ENCODE peak calls at places on chromosome 16, in six cellular contexts. One of them, this sample, is unnamed.

GRCh38 chr16:48611329-48612137 is 1.6 kb upstream of the N4BP1 start:
- DNase-seq in PC-9: peak
- DNase-seq in foreskin fibroblast: no peak
- DNase-seq in cardiac muscle cell: no peak
- DNase-seq in osteoblast: peak
- DNase-seq in HFFc6: no peak
- DNase-seq in this sample: peak

GRCh38 chr16:69469807-69470561 is 45.6 kb downstream of the CYB5B start:
- DNase-seq in cardiac muscle cell: no peak
- DNase-seq in foreskin fibroblast: no peak
- DNase-seq in HFFc6: no peak
- DNase-seq in osteoblast: no peak
- DNase-seq in PC-9: no peak
- DNase-seq in this sample: no peak

GRCh38 chr16:70688266-70688742 is 2.5 kb upstream of the MTSS2 start:
- DNase-seq in osteoblast: peak
- DNase-seq in HFFc6: peak
- DNase-seq in foreskin fibroblast: peak
- DNase-seq in cardiac muscle cell: peak
- DNase-seq in PC-9: no peak
- DNase-seq in this sample: no peak

GRCh38 chr16:68289621-68290329 is 21.0 kb downstream of the SLC7A6OS start:
- DNase-seq in cardiac muscle cell: peak
- DNase-seq in HFFc6: no peak
- DNase-seq in osteoblast: no peak
- DNase-seq in foreskin fibroblast: no peak
- DNase-seq in PC-9: no peak
- DNase-seq in this sample: no peak

GRCh38 chr16:81127051-81127450 is 30.9 kb upstream of the GCSH start:
- DNase-seq in cardiac muscle cell: no peak
- DNase-seq in osteoblast: peak
- DNase-seq in PC-9: peak
- DNase-seq in foreskin fibroblast: peak
- DNase-seq in HFFc6: peak
- DNase-seq in this sample: no peak

GRCh38 chr16:2752850-2753522 is 548 bp downstream of the SRRM2 start:
- DNase-seq in foreskin fibroblast: peak
- DNase-seq in HFFc6: peak
- DNase-seq in cardiac muscle cell: peak
- DNase-seq in PC-9: peak
- DNase-seq in osteoblast: peak
- DNase-seq in this sample: peak

GRCh38 chr16:81457326-81458133 is 12.9 kb downstream of the CMIP start:
- DNase-seq in foreskin fibroblast: peak
- DNase-seq in cardiac muscle cell: peak
- DNase-seq in HFFc6: peak
- DNase-seq in osteoblast: peak
- DNase-seq in PC-9: no peak
- DNase-seq in this sample: peak

GRCh38 chr16:15435216-15435864 is 952 bp downstream of the BMERB1 start:
- DNase-seq in osteoblast: peak
- DNase-seq in HFFc6: no peak
- DNase-seq in PC-9: no peak
- DNase-seq in foreskin fibroblast: peak
- DNase-seq in cardiac muscle cell: no peak
- DNase-seq in this sample: no peak

GRCh38 chr16:19542138-19542821 is 13.2 kb upstream of the VPS35L start:
- DNase-seq in foreskin fibroblast: no peak
- DNase-seq in osteoblast: no peak
- DNase-seq in HFFc6: no peak
- DNase-seq in PC-9: no peak
- DNase-seq in cardiac muscle cell: no peak
- DNase-seq in this sample: no peak

GRCh38 chr16:48013476-48013875 is 142.3 kb downstream of the ABCC12 start:
- DNase-seq in PC-9: peak
- DNase-seq in HFFc6: no peak
- DNase-seq in osteoblast: no peak
- DNase-seq in foreskin fibroblast: no peak
- DNase-seq in cardiac muscle cell: peak
- DNase-seq in this sample: no peak

GRCh38 chr16:19858006-19858653 is 26.5 kb downstream of the GPRC5B start:
- DNase-seq in cardiac muscle cell: peak
- DNase-seq in foreskin fibroblast: no peak
- DNase-seq in PC-9: no peak
- DNase-seq in HFFc6: no peak
- DNase-seq in osteoblast: no peak
- DNase-seq in this sample: no peak

GRCh38 chr16:89096768-89097527 is 3.3 kb downstream of the ACSF3 start:
- DNase-seq in HFFc6: no peak
- DNase-seq in osteoblast: peak
- DNase-seq in cardiac muscle cell: no peak
- DNase-seq in foreskin fibroblast: no peak
- DNase-seq in PC-9: no peak
- DNase-seq in this sample: no peak

GRCh38 chr16:77459534-77460412 is 24.9 kb upstream of the ADAMTS18 start:
- DNase-seq in foreskin fibroblast: no peak
- DNase-seq in PC-9: no peak
- DNase-seq in osteoblast: no peak
- DNase-seq in HFFc6: no peak
- DNase-seq in cardiac muscle cell: no peak
- DNase-seq in this sample: no peak

GRCh38 chr16:74842413-74842812 is 67.8 kb upstream of the FA2H start:
- DNase-seq in foreskin fibroblast: no peak
- DNase-seq in osteoblast: no peak
- DNase-seq in cardiac muscle cell: no peak
- DNase-seq in HFFc6: no peak
- DNase-seq in PC-9: no peak
- DNase-seq in this sample: no peak

GRCh38 chr16:4160663-4161436 is 44.6 kb upstream of the ADCY9 start:
- DNase-seq in foreskin fibroblast: peak
- DNase-seq in PC-9: no peak
- DNase-seq in HFFc6: no peak
- DNase-seq in osteoblast: no peak
- DNase-seq in cardiac muscle cell: peak
- DNase-seq in this sample: no peak

GRCh38 chr16:27642753-27643152 is 92.8 kb downstream of the KATNIP start:
- DNase-seq in PC-9: peak
- DNase-seq in cardiac muscle cell: peak
- DNase-seq in osteoblast: no peak
- DNase-seq in HFFc6: peak
- DNase-seq in foreskin fibroblast: peak
- DNase-seq in this sample: peak

GRCh38 chr16:69814561-69814960 is 52.4 kb downstream of the WWP2 start:
- DNase-seq in PC-9: no peak
- DNase-seq in cardiac muscle cell: no peak
- DNase-seq in osteoblast: no peak
- DNase-seq in foreskin fibroblast: no peak
- DNase-seq in HFFc6: no peak
- DNase-seq in this sample: no peak

GRCh38 chr16:391885-392335 is 5.1 kb upstream of the NME4 start:
- DNase-seq in cardiac muscle cell: peak
- DNase-seq in foreskin fibroblast: peak
- DNase-seq in osteoblast: peak
- DNase-seq in PC-9: peak
- DNase-seq in HFFc6: peak
- DNase-seq in this sample: peak

GRCh38 chr16:648071-648785 is 937 bp upstream of the WDR90 start:
- DNase-seq in cardiac muscle cell: peak
- DNase-seq in osteoblast: peak
- DNase-seq in PC-9: peak
- DNase-seq in foreskin fibroblast: peak
- DNase-seq in HFFc6: no peak
- DNase-seq in this sample: peak

GRCh38 chr16:53849585-53849984 is 145.6 kb downstream of the FTO start:
- DNase-seq in cardiac muscle cell: no peak
- DNase-seq in osteoblast: no peak
- DNase-seq in HFFc6: no peak
- DNase-seq in foreskin fibroblast: no peak
- DNase-seq in PC-9: no peak
- DNase-seq in this sample: no peak

GRCh38 chr16:56869513-56870270 is 4.7 kb downstream of the SLC12A3 start:
- DNase-seq in osteoblast: no peak
- DNase-seq in foreskin fibroblast: no peak
- DNase-seq in HFFc6: peak
- DNase-seq in cardiac muscle cell: peak
- DNase-seq in PC-9: peak
- DNase-seq in this sample: peak

GRCh38 chr16:57150682-57151330 is 35.0 kb downstream of the PSME3IP1 start:
- DNase-seq in cardiac muscle cell: peak
- DNase-seq in foreskin fibroblast: no peak
- DNase-seq in osteoblast: peak
- DNase-seq in HFFc6: no peak
- DNase-seq in PC-9: no peak
- DNase-seq in this sample: no peak

GRCh38 chr16:4729876-4730275 is 4.2 kb downstream of the ANKS3 start:
- DNase-seq in cardiac muscle cell: no peak
- DNase-seq in PC-9: no peak
- DNase-seq in foreskin fibroblast: no peak
- DNase-seq in HFFc6: no peak
- DNase-seq in osteoblast: peak
- DNase-seq in this sample: no peak

GRCh38 chr16:67011274-67011673 is 17.7 kb upstream of the CBFB start:
- DNase-seq in HFFc6: no peak
- DNase-seq in osteoblast: no peak
- DNase-seq in PC-9: no peak
- DNase-seq in foreskin fibroblast: no peak
- DNase-seq in cardiac muscle cell: no peak
- DNase-seq in this sample: no peak

GRCh38 chr16:82082543-82083244 is 47.6 kb downstream of the HSD17B2 start:
- DNase-seq in cardiac muscle cell: no peak
- DNase-seq in HFFc6: no peak
- DNase-seq in PC-9: no peak
- DNase-seq in osteoblast: no peak
- DNase-seq in foreskin fibroblast: peak
- DNase-seq in this sample: peak

GRCh38 chr16:80682435-80683070 is 121.8 kb downstream of the CDYL2 start:
- DNase-seq in cardiac muscle cell: peak
- DNase-seq in foreskin fibroblast: peak
- DNase-seq in osteoblast: peak
- DNase-seq in PC-9: no peak
- DNase-seq in HFFc6: peak
- DNase-seq in this sample: no peak

GRCh38 chr16:17845031-17845430 is 374.3 kb upstream of the XYLT1 start:
- DNase-seq in foreskin fibroblast: no peak
- DNase-seq in PC-9: no peak
- DNase-seq in HFFc6: no peak
- DNase-seq in osteoblast: no peak
- DNase-seq in cardiac muscle cell: no peak
- DNase-seq in this sample: no peak

GRCh38 chr16:22022151-22022550 is 14.2 kb downstream of the MOSMO start:
- DNase-seq in cardiac muscle cell: no peak
- DNase-seq in HFFc6: no peak
- DNase-seq in osteoblast: no peak
- DNase-seq in foreskin fibroblast: no peak
- DNase-seq in PC-9: no peak
- DNase-seq in this sample: no peak

GRCh38 chr16:23496826-23497542 is 13.3 kb downstream of the GGA2 start:
- DNase-seq in foreskin fibroblast: peak
- DNase-seq in PC-9: peak
- DNase-seq in osteoblast: peak
- DNase-seq in cardiac muscle cell: peak
- DNase-seq in HFFc6: no peak
- DNase-seq in this sample: no peak

GRCh38 chr16:68798398-68798797 is 44.9 kb upstream of the TANGO6 start:
- DNase-seq in osteoblast: no peak
- DNase-seq in foreskin fibroblast: no peak
- DNase-seq in PC-9: peak
- DNase-seq in HFFc6: no peak
- DNase-seq in cardiac muscle cell: no peak
- DNase-seq in this sample: no peak

GRCh38 chr16:11708421-11708820 is 34.2 kb downstream of the TXNDC11 start:
- DNase-seq in osteoblast: no peak
- DNase-seq in HFFc6: peak
- DNase-seq in foreskin fibroblast: peak
- DNase-seq in PC-9: no peak
- DNase-seq in cardiac muscle cell: peak
- DNase-seq in this sample: no peak
- TF ChIP-seq CTCF in osteoblast: no peak
- TF ChIP-seq CTCF in HFFc6: no peak
- TF ChIP-seq CTCF in foreskin fibroblast: no peak
- TF ChIP-seq CTCF in PC-9: no peak
- TF ChIP-seq CTCF in cardiac muscle cell: no peak
- TF ChIP-seq CTCF in this sample: no peak

GRCh38 chr16:88060524-88061219 is 109.4 kb downstream of the BANP start:
- DNase-seq in PC-9: no peak
- DNase-seq in cardiac muscle cell: no peak
- DNase-seq in HFFc6: no peak
- DNase-seq in osteoblast: peak
- DNase-seq in foreskin fibroblast: no peak
- DNase-seq in this sample: no peak
- TF ChIP-seq CTCF in PC-9: no peak
- TF ChIP-seq CTCF in cardiac muscle cell: no peak
- TF ChIP-seq CTCF in HFFc6: peak
- TF ChIP-seq CTCF in osteoblast: no peak
- TF ChIP-seq CTCF in foreskin fibroblast: no peak
- TF ChIP-seq CTCF in this sample: no peak

GRCh38 chr16:85917012-85917411 is 18.1 kb downstream of the IRF8 start:
- DNase-seq in HFFc6: no peak
- DNase-seq in cardiac muscle cell: no peak
- DNase-seq in PC-9: no peak
- DNase-seq in foreskin fibroblast: no peak
- DNase-seq in osteoblast: peak
- DNase-seq in this sample: no peak
- TF ChIP-seq CTCF in HFFc6: peak
- TF ChIP-seq CTCF in cardiac muscle cell: peak
- TF ChIP-seq CTCF in PC-9: no peak
- TF ChIP-seq CTCF in foreskin fibroblast: no peak
- TF ChIP-seq CTCF in osteoblast: no peak
- TF ChIP-seq CTCF in this sample: peak

DNA sequence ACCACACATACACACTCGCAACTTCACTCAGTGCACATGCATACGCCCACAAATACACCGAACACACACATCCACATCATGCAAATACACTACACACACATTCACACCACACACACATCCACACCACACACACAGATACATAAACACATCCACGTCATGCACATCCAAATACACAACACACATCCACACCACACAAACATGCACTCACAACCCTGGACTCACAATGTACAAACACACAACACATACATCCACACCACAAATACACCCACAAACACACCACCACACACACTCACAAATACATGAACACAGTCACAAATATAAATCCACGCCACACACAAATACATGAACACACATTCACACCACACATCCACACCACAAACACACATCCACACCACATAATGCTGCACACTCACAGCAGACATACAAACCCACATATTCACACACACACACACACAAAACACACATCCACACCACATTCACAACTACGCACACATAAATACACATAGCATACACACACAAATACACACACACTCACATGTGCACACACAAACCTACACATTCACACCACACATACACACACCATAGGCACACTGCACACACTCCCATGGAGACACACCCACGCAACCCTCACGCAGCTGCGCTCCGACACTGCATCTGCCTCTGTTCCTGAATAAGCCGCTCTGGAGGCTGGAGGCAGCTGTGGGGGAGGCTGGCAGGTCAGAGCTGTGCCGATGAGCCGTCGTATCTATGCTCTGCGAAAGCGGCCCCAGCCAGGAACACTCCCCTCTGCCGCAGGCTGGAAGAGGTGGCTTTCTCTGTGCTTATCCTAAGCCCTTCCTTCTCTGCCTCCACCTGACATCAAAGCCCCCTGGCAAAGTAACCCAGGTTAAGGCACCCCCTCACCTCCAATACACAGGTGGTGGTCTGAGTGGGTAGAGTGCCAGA is 141.8 kb downstream of the GRIN2A start:
- DNase-seq in osteoblast: peak
- DNase-seq in foreskin fibroblast: no peak
- DNase-seq in PC-9: no peak
- DNase-seq in cardiac muscle cell: no peak
- DNase-seq in HFFc6: no peak
- DNase-seq in this sample: no peak
- TF ChIP-seq CTCF in osteoblast: no peak
- TF ChIP-seq CTCF in foreskin fibroblast: no peak
- TF ChIP-seq CTCF in PC-9: no peak
- TF ChIP-seq CTCF in cardiac muscle cell: no peak
- TF ChIP-seq CTCF in HFFc6: no peak
- TF ChIP-seq CTCF in this sample: no peak

This sample was measured in Calu3.